ENCODE peak calls at places on chromosomes 4 and X, in seven cellular contexts. V is A549; L is hepatocyte; N is neural crest cell; U is BJ; O is heart left ventricle; J is activated T-cell treated with anti-CD3 and anti-CD28 coated beads, Interleukin-2, amount 50 U/mL, for 72 hours. W is an unnamed sample.

GRCh38 chrX:50812995-50813842 is 775 bp downstream of the SHROOM4 start:
- DNase-seq in L (peak; percentile 52), J (no peak), V (peak; percentile 9), O (peak; percentile 37), N (peak; percentile 6), U (no peak), W (peak; percentile 6)

GRCh38 chr4:55592014-55592413 is at the start of gene PDCL2:
- DNase-seq in V (no peak), L (peak; percentile 3), O (no peak), N (no peak), J (no peak), U (no peak), W (no peak)

GRCh38 chrX:97401586-97402101 is 517.9 kb downstream of the RPA4 start:
- DNase-seq in O (no peak), U (no peak), L (no peak), N (no peak), J (no peak), V (no peak), W (peak; percentile 20)

GRCh38 chr4:124018383-124019317 is 622.1 kb downstream of the SPRY1 start:
- DNase-seq in O (peak; percentile 74), L (peak; percentile 55), V (no peak), N (no peak), J (peak; percentile 8), U (peak; percentile 44), W (no peak)

GRCh38 chr4:44660396-44660795 is 9.0 kb upstream of the YIPF7 start:
- DNase-seq in N (no peak), V (no peak), J (no peak), O (no peak), L (no peak), U (no peak), W (no peak)

GRCh38 chr4:101115841-101116240 is 231.5 kb downstream of the PPP3CA start:
- DNase-seq in O (no peak), V (no peak), N (no peak), U (no peak), J (no peak), L (no peak), W (no peak)

GRCh38 chrX:12080265-12080664 is 58.0 kb upstream of the FRMPD4 start:
- DNase-seq in V (peak; percentile 6), U (no peak), O (no peak), J (no peak), L (peak; percentile 40), N (no peak), W (peak; percentile 11)

GRCh38 chr4:74206088-74206826 is 48.3 kb downstream of the MTHFD2L start:
- DNase-seq in O (no peak), V (no peak), N (no peak), L (peak; percentile 22), J (no peak), U (peak; percentile 4), W (peak; percentile 85)

GRCh38 chr4:144817081-144817480 is 171.1 kb downstream of the HHIP start:
- DNase-seq in L (no peak), J (no peak), O (no peak), V (no peak), U (no peak), N (no peak), W (no peak)

W was measured in RCC 7860.